ENCODE peak calls at places on chromosomes 2 and 18, in seven cellular contexts. W is fibroblast of villous mesenchyme; Z is brain microvascular endothelial cell; R is kidney; P is stomach; U is activated CD4-positive, alpha-beta T cell treated with anti-CD3 and anti-CD28 coated beads, Interleukin-2, amount 50 U/mL, for 48 hours; E is CD8-positive, alpha-beta T cell. H is an unnamed sample.

GRCh38 chr2:180184506-180184905 is 177.4 kb upstream of the CWC22 start:
- DNase-seq in W (peak), Z (peak), R (no peak), P (no peak), U (no peak), E (no peak), H (no peak)

GRCh38 chr2:33158482-33159003 is 211.8 kb downstream of the LTBP1 start:
- DNase-seq in W (peak), Z (peak), R (no peak), P (no peak), U (no peak), E (no peak), H (no peak)

GRCh38 chr18:6807504-6808257 is 78.2 kb downstream of the ARHGAP28 start:
- DNase-seq in W (peak), Z (no peak), R (no peak), P (no peak), U (no peak), E (no peak), H (no peak)

GRCh38 chr2:111903930-111904439 is 5.6 kb downstream of the MERTK start:
- DNase-seq in W (no peak), Z (no peak), R (no peak), P (no peak), U (no peak), E (no peak), H (no peak)

GRCh38 chr2:26477126-26477910 is 606 bp downstream of the OTOF start:
- DNase-seq in W (no peak), Z (no peak), R (peak), P (no peak), U (peak), E (no peak), H (no peak)

GRCh38 chr2:88097192-88097591 is 29.6 kb downstream of the SMYD1 start:
- DNase-seq in W (no peak), Z (no peak), R (no peak), P (no peak), U (no peak), E (no peak), H (no peak)

GRCh38 chr2:18987592-18988073 is 370.8 kb downstream of the OSR1 start:
- DNase-seq in W (peak), Z (peak), R (peak), P (peak), U (no peak), E (no peak), H (no peak)

GRCh38 chr2:207765960-207766582 is 3.6 kb downstream of the FZD5 start:
- DNase-seq in W (no peak), Z (no peak), R (no peak), P (no peak), U (no peak), E (no peak), H (no peak)

GRCh38 chr2:141766225-141766624 is 364.6 kb downstream of the LRP1B start:
- DNase-seq in W (no peak), Z (no peak), R (no peak), P (no peak), U (no peak), E (no peak), H (no peak)

GRCh38 chr18:5895886-5896740 is 791 bp upstream of the TMEM200C start:
- DNase-seq in W (no peak), Z (no peak), R (peak), P (no peak), U (no peak), E (no peak), H (no peak)

GRCh38 chr2:1612391-1613077 is 131.8 kb downstream of the PXDN start:
- DNase-seq in W (no peak), Z (no peak), R (peak), P (no peak), U (no peak), E (no peak), H (no peak)

GRCh38 chr2:190545756-190546385 is 11.3 kb upstream of the NEMP2 start:
- DNase-seq in W (peak), Z (peak), R (no peak), P (no peak), U (no peak), E (no peak), H (no peak)

GRCh38 chr18:10060469-10060782 is 146.6 kb downstream of the VAPA start:
- DNase-seq in W (no peak), Z (no peak), R (no peak), P (no peak), U (no peak), E (no peak), H (no peak)

GRCh38 chr2:230602562-230603230 is 109.9 kb upstream of the CAB39 start:
- DNase-seq in W (no peak), Z (no peak), R (no peak), P (no peak), U (peak), E (peak), H (no peak)

GRCh38 chr2:197179744-197180498 is 130.7 kb downstream of the ANKRD44 start:
- DNase-seq in W (peak), Z (peak), R (peak), P (no peak), U (no peak), E (no peak), H (no peak)

GRCh38 chr2:184830531-184830930 is 232.2 kb downstream of the ZNF804A start:
- DNase-seq in W (no peak), Z (no peak), R (no peak), P (no peak), U (no peak), E (no peak), H (no peak)

GRCh38 chr2:107325983-107326786 is 440.2 kb upstream of the ST6GAL2 start:
- DNase-seq in W (peak), Z (peak), R (no peak), P (no peak), U (no peak), E (no peak), H (no peak)

GRCh38 chr2:238139141-238139840 is 823 bp downstream of the KLHL30 start:
- DNase-seq in W (no peak), Z (no peak), R (no peak), P (no peak), U (peak), E (no peak), H (no peak)

GRCh38 chr2:168751104-168751768 is 51.2 kb upstream of the NOSTRIN start:
- DNase-seq in W (no peak), Z (no peak), R (no peak), P (no peak), U (peak), E (peak), H (no peak)

GRCh38 chr2:241558532-241559488 is at the start of gene BOK:
- DNase-seq in W (peak), Z (peak), R (peak), P (peak), U (no peak), E (no peak), H (peak)

GRCh38 chr2:197297262-197297661 is 13.3 kb downstream of the ANKRD44 start:
- DNase-seq in W (no peak), Z (no peak), R (no peak), P (no peak), U (no peak), E (no peak), H (no peak)

GRCh38 chr2:196801986-196802385 is 2.5 kb upstream of the GTF3C3 start:
- DNase-seq in W (peak), Z (no peak), R (no peak), P (no peak), U (no peak), E (no peak), H (no peak)

H was measured in HuH-7.5.